ENCODE peak calls at places on chromosomes 13 and 19, in nine cellular contexts. K, C, E, I, H, W, S, P and F are unnamed samples.

GRCh38 chr13:111115051-111115840 is at the start of gene ARHGEF7:
- DNase-seq in K (no peak), C (no peak), E (peak; percentile 68), I (no peak), H (no peak), W (no peak), S (peak; percentile 70), P (no peak), F (peak; percentile 63)

GRCh38 chr13:71304861-71305260 is 562.1 kb downstream of the DACH1 start:
- DNase-seq in K (no peak), C (no peak), E (no peak), I (no peak), H (no peak), W (no peak), S (no peak), P (no peak), F (no peak)

GRCh38 chr19:4811328-4812131 is 20.0 kb downstream of the TICAM1 start:
- DNase-seq in K (peak; percentile 55), C (peak; percentile 86), E (peak; percentile 67), I (no peak), H (peak; percentile 89), W (no peak), S (peak; percentile 20), P (peak; percentile 69), F (peak; percentile 61)

GRCh38 chr19:33627962-33628839 is 6.4 kb downstream of the CHST8 start:
- DNase-seq in K (no peak), C (no peak), E (no peak), I (no peak), H (no peak), W (no peak), S (no peak), P (no peak), F (no peak)

GRCh38 chr13:98515804-98516465 is 61.0 kb downstream of the STK24 start:
- DNase-seq in K (no peak), C (peak; percentile 61), E (no peak), I (no peak), H (no peak), W (no peak), S (no peak), P (no peak), F (no peak)

GRCh38 chr19:10603873-10604459 is 16.9 kb upstream of the AP1M2 start:
- DNase-seq in K (no peak), C (peak; percentile 79), E (no peak), I (no peak), H (peak; percentile 20), W (no peak), S (no peak), P (peak; percentile 70), F (no peak)

GRCh38 chr13:27079421-27079958 is 92.1 kb downstream of the USP12 start:
- DNase-seq in K (peak; percentile 45), C (no peak), E (peak; percentile 58), I (no peak), H (no peak), W (peak; percentile 81), S (no peak), P (no peak), F (no peak)

GRCh38 chr19:51131780-51132680 is 7.3 kb downstream of the SIGLEC9 start:
- DNase-seq in K (no peak), C (no peak), E (no peak), I (no peak), H (no peak), W (no peak), S (no peak), P (peak; percentile 35), F (no peak)

GRCh38 chr19:35828694-35829301 is 16.2 kb upstream of the PRODH2 start:
- DNase-seq in K (peak; percentile 60), C (peak; percentile 30), E (peak; percentile 84), I (peak; percentile 32), H (peak; percentile 47), W (peak; percentile 4), S (no peak), P (peak; percentile 20), F (no peak)

GRCh38 chr13:23724196-23724970 is 154.2 kb downstream of the TNFRSF19 start:
- DNase-seq in K (no peak), C (no peak), E (no peak), I (no peak), H (no peak), W (no peak), S (no peak), P (no peak), F (no peak)

GRCh38 chr19:17123041-17123440 is 47.5 kb downstream of the MYO9B start:
- DNase-seq in K (no peak), C (no peak), E (no peak), I (no peak), H (no peak), W (no peak), S (no peak), P (no peak), F (no peak)

GRCh38 chr13:41974262-41974900 is 13.5 kb upstream of the VWA8 start:
- DNase-seq in K (no peak), C (no peak), E (no peak), I (no peak), H (no peak), W (no peak), S (no peak), P (peak; percentile 25), F (no peak)

GRCh38 chr19:8158411-8159074 is 9.2 kb upstream of the FBN3 start:
- DNase-seq in K (peak; percentile 86), C (peak; percentile 89), E (peak; percentile 71), I (peak; percentile 43), H (peak; percentile 34), W (peak; percentile 42), S (peak; percentile 69), P (no peak), F (peak; percentile 88)

GRCh38 chr19:4638330-4638729 is 986 bp upstream of the TNFAIP8L1 start:
- DNase-seq in K (no peak), C (peak; percentile 30), E (no peak), I (no peak), H (no peak), W (no peak), S (no peak), P (no peak), F (no peak)

GRCh38 chr19:19538077-19538764 is at the start of gene CILP2:
- DNase-seq in K (no peak), C (no peak), E (peak; percentile 83), I (no peak), H (no peak), W (no peak), S (peak; percentile 51), P (no peak), F (peak; percentile 58)

GRCh38 chr19:45607071-45608029 is 5.3 kb upstream of the GPR4 start:
- DNase-seq in K (peak; percentile 50), C (peak; percentile 52), E (peak; percentile 86), I (no peak), H (peak; percentile 29), W (no peak), S (peak; percentile 56), P (no peak), F (peak; percentile 43)

GRCh38 chr19:1747285-1748114 is 5.8 kb upstream of the ONECUT3 start:
- DNase-seq in K (peak; percentile 100), C (peak; percentile 59), E (peak; percentile 85), I (no peak), H (no peak), W (peak; percentile 73), S (no peak), P (no peak), F (no peak)

GRCh38 chr13:33743438-33744368 is 74.2 kb upstream of the RFC3 start:
- DNase-seq in K (no peak), C (peak; percentile 89), E (no peak), I (no peak), H (no peak), W (no peak), S (no peak), P (no peak), F (no peak)

GRCh38 chr13:101977475-101977874 is 424.4 kb downstream of the FGF14 start:
- DNase-seq in K (no peak), C (no peak), E (no peak), I (no peak), H (no peak), W (no peak), S (peak; percentile 58), P (no peak), F (no peak)

GRCh38 chr19:51029718-51030117 is 3.3 kb upstream of the KLK11 start:
- DNase-seq in K (no peak), C (peak; percentile 11), E (no peak), I (no peak), H (no peak), W (no peak), S (no peak), P (no peak), F (no peak)

GRCh38 chr19:293436-294110 is 2.4 kb upstream of the PLPP2 start:
- DNase-seq in K (no peak), C (no peak), E (no peak), I (no peak), H (no peak), W (no peak), S (no peak), P (no peak), F (no peak)

GRCh38 chr13:36192166-36192565 is 22.2 kb downstream of the SOHLH2 start:
- DNase-seq in K (no peak), C (no peak), E (no peak), I (no peak), H (no peak), W (no peak), S (no peak), P (no peak), F (no peak)

GRCh38 chr13:74056829-74057564 is 77.2 kb downstream of the KLF12 start:
- DNase-seq in K (no peak), C (no peak), E (no peak), I (no peak), H (no peak), W (no peak), S (peak; percentile 61), P (no peak), F (peak; percentile 88)

GRCh38 chr19:51572908-51573307 is 1.8 kb downstream of the ZNF175 start:
- DNase-seq in K (peak; percentile 23), C (no peak), E (peak; percentile 66), I (no peak), H (no peak), W (peak; percentile 10), S (no peak), P (no peak), F (no peak)

GRCh38 chr19:42092350-42092749 is 16.4 kb downstream of the ZNF574 start:
- DNase-seq in K (peak; percentile 49), C (peak; percentile 50), E (no peak), I (no peak), H (peak; percentile 22), W (no peak), S (peak; percentile 27), P (no peak), F (peak; percentile 36)

GRCh38 chr19:50649433-50650391 is at the start of gene C19orf81:
- DNase-seq in K (peak; percentile 52), C (no peak), E (no peak), I (no peak), H (no peak), W (no peak), S (no peak), P (no peak), F (no peak)